ENCODE peak calls at places on chromosomes 13 and 19, in five cellular contexts. One of them, this sample, is unnamed.

GRCh38 chr13:60143775-60144174 is 20.0 kb downstream of the DIAPH3 start:
- DNase-seq in GM23248: no peak
- DNase-seq in esophagus squamous epithelium: no peak
- DNase-seq in effector CD4-positive, alpha-beta T cell: no peak
- DNase-seq in omental fat pad: no peak
- DNase-seq in this sample: no peak

GRCh38 chr13:20160346-20161274 is at the start of gene GJA3:
- DNase-seq in GM23248: peak
- DNase-seq in esophagus squamous epithelium: no peak
- DNase-seq in effector CD4-positive, alpha-beta T cell: peak
- DNase-seq in omental fat pad: no peak
- DNase-seq in this sample: peak

GRCh38 chr13:37615271-37615670 is 16.7 kb upstream of the POSTN start:
- DNase-seq in esophagus squamous epithelium: no peak
- DNase-seq in omental fat pad: no peak
- DNase-seq in effector CD4-positive, alpha-beta T cell: no peak
- DNase-seq in GM23248: no peak
- DNase-seq in this sample: no peak

GRCh38 chr19:6564393-6564792 is 26.6 kb downstream of the CD70 start:
- DNase-seq in esophagus squamous epithelium: no peak
- DNase-seq in effector CD4-positive, alpha-beta T cell: no peak
- DNase-seq in omental fat pad: no peak
- DNase-seq in GM23248: peak
- DNase-seq in this sample: peak

GRCh38 chr19:35134601-35135091 is at the start of gene LGI4:
- DNase-seq in effector CD4-positive, alpha-beta T cell: no peak
- DNase-seq in GM23248: peak
- DNase-seq in esophagus squamous epithelium: no peak
- DNase-seq in omental fat pad: no peak
- DNase-seq in this sample: no peak

GRCh38 chr19:40805258-40805868 is 6.4 kb downstream of the EGLN2 start:
- DNase-seq in esophagus squamous epithelium: no peak
- DNase-seq in effector CD4-positive, alpha-beta T cell: peak
- DNase-seq in omental fat pad: no peak
- DNase-seq in GM23248: no peak
- DNase-seq in this sample: no peak

GRCh38 chr19:57802269-57802668 is 12.4 kb downstream of the ZNF552 start:
- DNase-seq in GM23248: no peak
- DNase-seq in omental fat pad: no peak
- DNase-seq in effector CD4-positive, alpha-beta T cell: no peak
- DNase-seq in esophagus squamous epithelium: no peak
- DNase-seq in this sample: no peak

GRCh38 chr13:110546933-110547332 is 14.6 kb downstream of the RAB20 start:
- DNase-seq in esophagus squamous epithelium: peak
- DNase-seq in GM23248: peak
- DNase-seq in effector CD4-positive, alpha-beta T cell: no peak
- DNase-seq in omental fat pad: peak
- DNase-seq in this sample: peak

GRCh38 chr19:35311901-35312665 is 16.9 kb upstream of the CD22 start:
- DNase-seq in omental fat pad: no peak
- DNase-seq in effector CD4-positive, alpha-beta T cell: no peak
- DNase-seq in esophagus squamous epithelium: no peak
- DNase-seq in GM23248: no peak
- DNase-seq in this sample: no peak

GRCh38 chr19:49570138-49570856 is 10.1 kb downstream of the NOSIP start:
- DNase-seq in GM23248: peak
- DNase-seq in omental fat pad: no peak
- DNase-seq in effector CD4-positive, alpha-beta T cell: peak
- DNase-seq in esophagus squamous epithelium: no peak
- DNase-seq in this sample: peak

GRCh38 chr19:23887642-23888041 is 27.0 kb upstream of the ZNF726 start:
- DNase-seq in esophagus squamous epithelium: no peak
- DNase-seq in GM23248: no peak
- DNase-seq in effector CD4-positive, alpha-beta T cell: no peak
- DNase-seq in omental fat pad: no peak
- DNase-seq in this sample: no peak

GRCh38 chr19:51919606-51920005 is 7.7 kb upstream of the ZNF613 start:
- DNase-seq in GM23248: no peak
- DNase-seq in esophagus squamous epithelium: no peak
- DNase-seq in omental fat pad: no peak
- DNase-seq in effector CD4-positive, alpha-beta T cell: no peak
- DNase-seq in this sample: no peak

GRCh38 chr13:36766295-36766694 is 52.7 kb upstream of the RFXAP start:
- DNase-seq in omental fat pad: no peak
- DNase-seq in esophagus squamous epithelium: no peak
- DNase-seq in effector CD4-positive, alpha-beta T cell: no peak
- DNase-seq in GM23248: peak
- DNase-seq in this sample: no peak

GRCh38 chr13:100280681-100281080 is 191.8 kb downstream of the PCCA start:
- DNase-seq in GM23248: peak
- DNase-seq in omental fat pad: no peak
- DNase-seq in effector CD4-positive, alpha-beta T cell: no peak
- DNase-seq in esophagus squamous epithelium: no peak
- DNase-seq in this sample: no peak

This sample was measured in testis.